ENCODE peak calls at places on chromosomes 13 and 19, in eight cellular contexts. One of them, this sample, is unnamed.

GRCh38 chr19:11887247-11887617 is 350 bp upstream of the ZNF69 start:
- DNase-seq in activated CD8-positive, alpha-beta T cell treated with anti-CD3 and anti-CD28 coated beads for 36 hours: no peak
- DNase-seq in colonic mucosa: no peak
- DNase-seq in GM23338: peak
- DNase-seq in osteocyte: no peak
- DNase-seq in progenitor cell of endocrine pancreas: no peak
- DNase-seq in fibroblast of mammary gland: no peak
- DNase-seq in K562: no peak
- DNase-seq in this sample: no peak

GRCh38 chr19:13153627-13154240 is 3.5 kb downstream of the IER2 start:
- DNase-seq in activated CD8-positive, alpha-beta T cell treated with anti-CD3 and anti-CD28 coated beads for 36 hours: no peak
- DNase-seq in colonic mucosa: peak
- DNase-seq in GM23338: peak
- DNase-seq in osteocyte: no peak
- DNase-seq in progenitor cell of endocrine pancreas: peak
- DNase-seq in fibroblast of mammary gland: no peak
- DNase-seq in K562: peak
- DNase-seq in this sample: peak

GRCh38 chr19:19203012-19203856 is at the start of gene NR2C2AP:
- DNase-seq in activated CD8-positive, alpha-beta T cell treated with anti-CD3 and anti-CD28 coated beads for 36 hours: peak
- DNase-seq in colonic mucosa: peak
- DNase-seq in GM23338: peak
- DNase-seq in osteocyte: peak
- DNase-seq in progenitor cell of endocrine pancreas: peak
- DNase-seq in fibroblast of mammary gland: peak
- DNase-seq in K562: peak
- DNase-seq in this sample: peak

GRCh38 chr13:31956944-31957644 is 74.5 kb upstream of the FRY start:
- DNase-seq in activated CD8-positive, alpha-beta T cell treated with anti-CD3 and anti-CD28 coated beads for 36 hours: no peak
- DNase-seq in colonic mucosa: no peak
- DNase-seq in GM23338: no peak
- DNase-seq in osteocyte: no peak
- DNase-seq in progenitor cell of endocrine pancreas: no peak
- DNase-seq in fibroblast of mammary gland: no peak
- DNase-seq in K562: no peak
- DNase-seq in this sample: no peak

GRCh38 chr19:58346961-58347929 is 6.0 kb downstream of the A1BG start:
- DNase-seq in activated CD8-positive, alpha-beta T cell treated with anti-CD3 and anti-CD28 coated beads for 36 hours: peak
- DNase-seq in colonic mucosa: peak
- DNase-seq in GM23338: peak
- DNase-seq in osteocyte: peak
- DNase-seq in progenitor cell of endocrine pancreas: peak
- DNase-seq in fibroblast of mammary gland: peak
- DNase-seq in K562: peak
- DNase-seq in this sample: peak

GRCh38 chr13:93925976-93926375 is 553.5 kb downstream of the DCT start:
- DNase-seq in activated CD8-positive, alpha-beta T cell treated with anti-CD3 and anti-CD28 coated beads for 36 hours: no peak
- DNase-seq in colonic mucosa: no peak
- DNase-seq in GM23338: no peak
- DNase-seq in osteocyte: no peak
- DNase-seq in progenitor cell of endocrine pancreas: no peak
- DNase-seq in fibroblast of mammary gland: no peak
- DNase-seq in K562: no peak
- DNase-seq in this sample: no peak

GRCh38 chr13:113813749-113814434 is 50.0 kb downstream of the GAS6 start:
- DNase-seq in activated CD8-positive, alpha-beta T cell treated with anti-CD3 and anti-CD28 coated beads for 36 hours: no peak
- DNase-seq in colonic mucosa: no peak
- DNase-seq in GM23338: no peak
- DNase-seq in osteocyte: no peak
- DNase-seq in progenitor cell of endocrine pancreas: no peak
- DNase-seq in fibroblast of mammary gland: no peak
- DNase-seq in K562: no peak
- DNase-seq in this sample: no peak

GRCh38 chr19:12774588-12775555 is at the start of gene HOOK2:
- DNase-seq in activated CD8-positive, alpha-beta T cell treated with anti-CD3 and anti-CD28 coated beads for 36 hours: no peak
- DNase-seq in colonic mucosa: peak
- DNase-seq in GM23338: peak
- DNase-seq in osteocyte: no peak
- DNase-seq in progenitor cell of endocrine pancreas: peak
- DNase-seq in fibroblast of mammary gland: no peak
- DNase-seq in K562: peak
- DNase-seq in this sample: no peak

GRCh38 chr19:15300533-15301194 is 31.7 kb downstream of the BRD4 start:
- DNase-seq in activated CD8-positive, alpha-beta T cell treated with anti-CD3 and anti-CD28 coated beads for 36 hours: peak
- DNase-seq in colonic mucosa: no peak
- DNase-seq in GM23338: no peak
- DNase-seq in osteocyte: no peak
- DNase-seq in progenitor cell of endocrine pancreas: no peak
- DNase-seq in fibroblast of mammary gland: peak
- DNase-seq in K562: no peak
- DNase-seq in this sample: no peak

GRCh38 chr13:67155898-67156717 is 74.0 kb downstream of the PCDH9 start:
- DNase-seq in activated CD8-positive, alpha-beta T cell treated with anti-CD3 and anti-CD28 coated beads for 36 hours: no peak
- DNase-seq in colonic mucosa: no peak
- DNase-seq in GM23338: no peak
- DNase-seq in osteocyte: no peak
- DNase-seq in progenitor cell of endocrine pancreas: no peak
- DNase-seq in fibroblast of mammary gland: no peak
- DNase-seq in K562: no peak
- DNase-seq in this sample: no peak

GRCh38 chr19:3343619-3344502 is 22.5 kb upstream of the NFIC start:
- DNase-seq in activated CD8-positive, alpha-beta T cell treated with anti-CD3 and anti-CD28 coated beads for 36 hours: peak
- DNase-seq in colonic mucosa: peak
- DNase-seq in GM23338: peak
- DNase-seq in osteocyte: no peak
- DNase-seq in progenitor cell of endocrine pancreas: no peak
- DNase-seq in fibroblast of mammary gland: peak
- DNase-seq in K562: peak
- DNase-seq in this sample: no peak

GRCh38 chr19:13058951-13059660 is 43.6 kb downstream of the LYL1 start:
- DNase-seq in activated CD8-positive, alpha-beta T cell treated with anti-CD3 and anti-CD28 coated beads for 36 hours: no peak
- DNase-seq in colonic mucosa: no peak
- DNase-seq in GM23338: no peak
- DNase-seq in osteocyte: no peak
- DNase-seq in progenitor cell of endocrine pancreas: no peak
- DNase-seq in fibroblast of mammary gland: peak
- DNase-seq in K562: no peak
- DNase-seq in this sample: no peak

GRCh38 chr13:78700121-78700910 is 41.4 kb upstream of the OBI1 start:
- DNase-seq in activated CD8-positive, alpha-beta T cell treated with anti-CD3 and anti-CD28 coated beads for 36 hours: no peak
- DNase-seq in colonic mucosa: no peak
- DNase-seq in GM23338: no peak
- DNase-seq in osteocyte: no peak
- DNase-seq in progenitor cell of endocrine pancreas: no peak
- DNase-seq in fibroblast of mammary gland: no peak
- DNase-seq in K562: no peak
- DNase-seq in this sample: no peak

GRCh38 chr19:33161201-33161600 is 29.3 kb downstream of the WDR88 start:
- DNase-seq in activated CD8-positive, alpha-beta T cell treated with anti-CD3 and anti-CD28 coated beads for 36 hours: no peak
- DNase-seq in colonic mucosa: no peak
- DNase-seq in GM23338: no peak
- DNase-seq in osteocyte: no peak
- DNase-seq in progenitor cell of endocrine pancreas: no peak
- DNase-seq in fibroblast of mammary gland: no peak
- DNase-seq in K562: no peak
- DNase-seq in this sample: no peak

GRCh38 chr19:30968210-30968609 is 381.0 kb downstream of the TSHZ3 start:
- DNase-seq in activated CD8-positive, alpha-beta T cell treated with anti-CD3 and anti-CD28 coated beads for 36 hours: no peak
- DNase-seq in colonic mucosa: no peak
- DNase-seq in GM23338: peak
- DNase-seq in osteocyte: no peak
- DNase-seq in progenitor cell of endocrine pancreas: no peak
- DNase-seq in fibroblast of mammary gland: no peak
- DNase-seq in K562: no peak
- DNase-seq in this sample: no peak

GRCh38 chr13:110179116-110179857 is 127.7 kb downstream of the COL4A1 start:
- DNase-seq in activated CD8-positive, alpha-beta T cell treated with anti-CD3 and anti-CD28 coated beads for 36 hours: no peak
- DNase-seq in colonic mucosa: no peak
- DNase-seq in GM23338: no peak
- DNase-seq in osteocyte: no peak
- DNase-seq in progenitor cell of endocrine pancreas: no peak
- DNase-seq in fibroblast of mammary gland: no peak
- DNase-seq in K562: no peak
- DNase-seq in this sample: no peak

GRCh38 chr13:109743706-109744453 is 42.5 kb downstream of the IRS2 start:
- DNase-seq in activated CD8-positive, alpha-beta T cell treated with anti-CD3 and anti-CD28 coated beads for 36 hours: peak
- DNase-seq in colonic mucosa: peak
- DNase-seq in GM23338: no peak
- DNase-seq in osteocyte: peak
- DNase-seq in progenitor cell of endocrine pancreas: no peak
- DNase-seq in fibroblast of mammary gland: peak
- DNase-seq in K562: no peak
- DNase-seq in this sample: peak

GRCh38 chr19:43847884-43848283 is 20.8 kb downstream of the ZNF283 start:
- DNase-seq in activated CD8-positive, alpha-beta T cell treated with anti-CD3 and anti-CD28 coated beads for 36 hours: no peak
- DNase-seq in colonic mucosa: no peak
- DNase-seq in GM23338: peak
- DNase-seq in osteocyte: no peak
- DNase-seq in progenitor cell of endocrine pancreas: no peak
- DNase-seq in fibroblast of mammary gland: no peak
- DNase-seq in K562: no peak
- DNase-seq in this sample: no peak

GRCh38 chr13:64680739-64681138 is 2549.4 kb downstream of the PCDH9 start:
- DNase-seq in activated CD8-positive, alpha-beta T cell treated with anti-CD3 and anti-CD28 coated beads for 36 hours: no peak
- DNase-seq in colonic mucosa: no peak
- DNase-seq in GM23338: no peak
- DNase-seq in osteocyte: no peak
- DNase-seq in progenitor cell of endocrine pancreas: no peak
- DNase-seq in fibroblast of mammary gland: no peak
- DNase-seq in K562: no peak
- DNase-seq in this sample: no peak

GRCh38 chr13:91017669-91018053 is 329.8 kb upstream of the MIR17HG start:
- DNase-seq in activated CD8-positive, alpha-beta T cell treated with anti-CD3 and anti-CD28 coated beads for 36 hours: no peak
- DNase-seq in colonic mucosa: no peak
- DNase-seq in GM23338: peak
- DNase-seq in osteocyte: no peak
- DNase-seq in progenitor cell of endocrine pancreas: no peak
- DNase-seq in fibroblast of mammary gland: peak
- DNase-seq in K562: no peak
- DNase-seq in this sample: no peak

DNA sequence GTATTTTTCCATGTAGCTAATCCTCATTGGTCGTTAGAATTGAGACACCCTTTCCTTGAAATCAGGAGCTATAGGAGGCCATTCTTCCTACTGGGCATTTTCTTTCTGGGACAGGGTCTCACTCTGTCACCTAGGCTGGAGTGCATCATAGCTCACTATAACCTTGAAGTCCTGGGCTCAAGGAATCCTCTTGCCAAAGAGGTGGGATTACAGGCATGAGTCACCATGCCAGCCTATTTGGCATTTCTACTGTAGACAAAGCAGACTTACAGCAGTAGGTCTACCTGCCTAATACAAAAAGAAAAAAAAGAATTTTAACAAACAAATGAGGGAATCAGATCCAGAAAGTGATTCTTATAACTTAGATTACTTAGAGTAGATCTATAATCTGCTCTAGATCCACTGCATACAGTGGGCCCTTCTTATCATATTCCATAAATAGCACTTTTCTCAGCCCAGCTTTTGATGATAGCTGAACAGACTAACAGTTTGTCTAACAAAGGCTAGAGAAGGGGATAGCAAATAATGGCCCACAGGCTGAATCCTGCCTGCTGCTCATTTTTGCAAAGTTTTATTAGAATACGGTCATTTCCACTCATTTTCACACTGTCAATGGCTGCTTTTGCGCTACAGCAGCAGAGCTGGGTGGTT is 36.7 kb upstream of the USPL1 start:
- DNase-seq in activated CD8-positive, alpha-beta T cell treated with anti-CD3 and anti-CD28 coated beads for 36 hours: no peak
- DNase-seq in colonic mucosa: no peak
- DNase-seq in GM23338: no peak
- DNase-seq in osteocyte: no peak
- DNase-seq in progenitor cell of endocrine pancreas: no peak
- DNase-seq in fibroblast of mammary gland: no peak
- DNase-seq in K562: no peak
- DNase-seq in this sample: no peak
- TF ChIP-seq CTCF in activated CD8-positive, alpha-beta T cell treated with anti-CD3 and anti-CD28 coated beads for 36 hours: no peak
- TF ChIP-seq CTCF in colonic mucosa: no peak
- TF ChIP-seq CTCF in GM23338: no peak
- TF ChIP-seq CTCF in osteocyte: no peak
- TF ChIP-seq CTCF in progenitor cell of endocrine pancreas: no peak
- TF ChIP-seq CTCF in fibroblast of mammary gland: no peak
- TF ChIP-seq CTCF in K562: no peak
- TF ChIP-seq CTCF in this sample: no peak

DNA sequence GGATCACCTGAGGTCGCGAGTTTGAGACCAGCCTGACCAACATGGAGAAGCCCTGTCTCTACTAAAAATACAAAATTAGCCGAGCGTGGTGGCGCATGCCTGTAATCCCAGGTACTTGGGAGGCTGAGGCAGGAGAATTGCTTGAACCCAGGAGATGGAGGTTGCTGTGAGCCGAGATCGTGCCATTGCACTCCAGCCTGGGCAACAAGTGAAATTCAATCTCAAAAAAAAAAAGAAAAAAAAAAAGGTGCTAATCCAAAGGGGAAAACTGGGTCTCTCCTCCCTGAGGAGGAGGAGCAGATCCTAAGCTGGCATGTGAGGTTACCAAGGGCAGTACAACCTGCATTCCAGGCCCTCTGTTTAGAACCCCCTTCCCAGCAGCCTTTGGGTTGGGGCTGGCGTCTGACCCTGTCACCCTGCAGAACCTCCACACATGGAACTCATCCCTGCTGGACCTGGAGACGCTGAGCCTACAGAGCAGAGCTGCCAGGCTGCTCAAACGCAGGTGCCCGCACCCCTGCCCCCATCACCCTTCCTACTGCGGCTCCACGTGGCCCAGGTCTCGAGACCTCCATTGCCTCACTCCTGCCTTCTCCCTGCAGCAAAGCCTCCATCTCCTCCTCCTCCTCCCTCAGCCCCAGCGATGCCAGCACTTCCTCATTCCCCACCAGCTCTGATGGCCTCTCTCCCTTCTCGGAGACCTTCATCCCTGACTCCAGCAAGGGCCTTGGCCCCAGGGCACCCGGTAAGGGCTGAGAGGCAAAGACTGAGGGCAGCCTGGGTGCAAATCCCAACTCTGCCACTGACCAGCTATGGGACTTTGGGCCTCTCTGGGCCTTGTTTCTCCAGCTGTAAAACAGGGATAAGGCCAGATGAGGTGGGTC is 6.7 kb downstream of the PROSER3 start:
- DNase-seq in activated CD8-positive, alpha-beta T cell treated with anti-CD3 and anti-CD28 coated beads for 36 hours: no peak
- DNase-seq in colonic mucosa: no peak
- DNase-seq in GM23338: no peak
- DNase-seq in osteocyte: no peak
- DNase-seq in progenitor cell of endocrine pancreas: no peak
- DNase-seq in fibroblast of mammary gland: no peak
- DNase-seq in K562: no peak
- DNase-seq in this sample: no peak
- TF ChIP-seq CTCF in activated CD8-positive, alpha-beta T cell treated with anti-CD3 and anti-CD28 coated beads for 36 hours: no peak
- TF ChIP-seq CTCF in colonic mucosa: no peak
- TF ChIP-seq CTCF in GM23338: no peak
- TF ChIP-seq CTCF in osteocyte: no peak
- TF ChIP-seq CTCF in progenitor cell of endocrine pancreas: no peak
- TF ChIP-seq CTCF in fibroblast of mammary gland: no peak
- TF ChIP-seq CTCF in K562: no peak
- TF ChIP-seq CTCF in this sample: no peak

GRCh38 chr19:48308695-48309586 is 16.4 kb upstream of the EMP3 start:
- DNase-seq in activated CD8-positive, alpha-beta T cell treated with anti-CD3 and anti-CD28 coated beads for 36 hours: no peak
- DNase-seq in colonic mucosa: no peak
- DNase-seq in GM23338: peak
- DNase-seq in osteocyte: no peak
- DNase-seq in progenitor cell of endocrine pancreas: no peak
- DNase-seq in fibroblast of mammary gland: peak
- DNase-seq in K562: no peak
- DNase-seq in this sample: no peak
- TF ChIP-seq CTCF in activated CD8-positive, alpha-beta T cell treated with anti-CD3 and anti-CD28 coated beads for 36 hours: no peak
- TF ChIP-seq CTCF in colonic mucosa: no peak
- TF ChIP-seq CTCF in GM23338: peak
- TF ChIP-seq CTCF in osteocyte: no peak
- TF ChIP-seq CTCF in progenitor cell of endocrine pancreas: peak
- TF ChIP-seq CTCF in fibroblast of mammary gland: peak
- TF ChIP-seq CTCF in K562: peak
- TF ChIP-seq CTCF in this sample: no peak

GRCh38 chr13:28679628-28680027 is 20.7 kb downstream of the POMP start:
- DNase-seq in activated CD8-positive, alpha-beta T cell treated with anti-CD3 and anti-CD28 coated beads for 36 hours: no peak
- DNase-seq in colonic mucosa: no peak
- DNase-seq in GM23338: peak
- DNase-seq in osteocyte: no peak
- DNase-seq in progenitor cell of endocrine pancreas: no peak
- DNase-seq in fibroblast of mammary gland: peak
- DNase-seq in K562: no peak
- DNase-seq in this sample: no peak
- TF ChIP-seq CTCF in activated CD8-positive, alpha-beta T cell treated with anti-CD3 and anti-CD28 coated beads for 36 hours: no peak
- TF ChIP-seq CTCF in colonic mucosa: peak
- TF ChIP-seq CTCF in GM23338: no peak
- TF ChIP-seq CTCF in osteocyte: peak
- TF ChIP-seq CTCF in progenitor cell of endocrine pancreas: peak
- TF ChIP-seq CTCF in fibroblast of mammary gland: peak
- TF ChIP-seq CTCF in K562: peak
- TF ChIP-seq CTCF in this sample: peak